ENCODE peak calls at places on chromosomes 11 and 22, in seven cellular contexts. C is glutamatergic neuron, P is GM03348, U is ecto neural progenitor cell, L is HFFc6, Z is fibroblast of the aortic adventitia, K is nucleus accumbens. F is an unnamed sample.

GRCh38 chr11:70073881-70074371 is 4.2 kb upstream of the ANO1 start:
- DNase-seq in C (no peak), P (no peak), U (no peak), L (no peak), Z (peak; percentile 9), K (no peak), F (no peak)

GRCh38 chr11:106152013-106152412 is 74.6 kb downstream of the AASDHPPT start:
- DNase-seq in C (peak; percentile 17), P (peak; percentile 5), U (no peak), L (no peak), Z (peak; percentile 28), K (no peak), F (no peak)

GRCh38 chr11:83819936-83820549 is 533.9 kb upstream of the CCDC90B start:
- DNase-seq in C (no peak), P (peak; percentile 68), U (no peak), L (peak; percentile 79), Z (peak; percentile 88), K (no peak), F (no peak)

GRCh38 chr11:95699631-95700470 is 89.7 kb downstream of the FAM76B start:
- DNase-seq in C (no peak), P (peak; percentile 59), U (no peak), L (no peak), Z (peak; percentile 76), K (no peak), F (no peak)

GRCh38 chr11:326842-327580 is 6.4 kb upstream of the IFITM3 start:
- DNase-seq in C (no peak), P (no peak), U (no peak), L (no peak), Z (peak; percentile 58), K (peak; percentile 65), F (no peak)

GRCh38 chr11:130816516-130816915 is 99.8 kb downstream of the SNX19 start:
- DNase-seq in C (no peak), P (peak; percentile 40), U (no peak), L (no peak), Z (no peak), K (no peak), F (no peak)

GRCh38 chr11:120288021-120288420 is 37.1 kb upstream of the TLCD5 start:
- DNase-seq in C (no peak), P (no peak), U (no peak), L (no peak), Z (no peak), K (no peak), F (no peak)

GRCh38 chr11:119029340-119030028 is 1.2 kb downstream of the SLC37A4 start:
- DNase-seq in C (no peak), P (no peak), U (peak; percentile 53), L (no peak), Z (no peak), K (peak; percentile 7), F (no peak)

GRCh38 chr11:13713982-13714381 is 45.5 kb downstream of the FAR1 start:
- DNase-seq in C (no peak), P (no peak), U (no peak), L (no peak), Z (no peak), K (no peak), F (no peak)

GRCh38 chr11:37108436-37109204 is 510.6 kb upstream of the RAG2 start:
- DNase-seq in C (peak; percentile 19), P (no peak), U (no peak), L (no peak), Z (peak; percentile 1), K (no peak), F (no peak)

GRCh38 chr11:65301491-65302329 is 13.0 kb upstream of the CDC42EP2 start:
- DNase-seq in C (peak; percentile 83), P (no peak), U (peak; percentile 86), L (no peak), Z (no peak), K (peak; percentile 74), F (peak; percentile 39)

GRCh38 chr22:31082606-31083376 is 1.7 kb downstream of the SMTN start:
- DNase-seq in C (peak; percentile 64), P (peak; percentile 88), U (peak; percentile 71), L (peak; percentile 58), Z (peak; percentile 75), K (no peak), F (no peak)

GRCh38 chr11:69931994-69932910 is 113.0 kb upstream of the FGF3 start:
- DNase-seq in C (peak; percentile 11), P (no peak), U (no peak), L (no peak), Z (no peak), K (no peak), F (no peak)

GRCh38 chr22:29717789-29718188 is 2.0 kb upstream of the CABP7 start:
- DNase-seq in C (no peak), P (no peak), U (no peak), L (no peak), Z (no peak), K (no peak), F (no peak)

GRCh38 chr22:39959640-39960447 is at the start of gene TMA7B:
- DNase-seq in C (no peak), P (peak; percentile 73), U (no peak), L (peak; percentile 58), Z (peak; percentile 33), K (no peak), F (no peak)

GRCh38 chr11:27171391-27171790 is 130.8 kb downstream of the BBOX1 start:
- DNase-seq in C (no peak), P (no peak), U (no peak), L (peak; percentile 17), Z (peak; percentile 25), K (no peak), F (no peak)

GRCh38 chr11:73298233-73298632 is 9.8 kb upstream of the ARHGEF17 start:
- DNase-seq in C (no peak), P (no peak), U (no peak), L (no peak), Z (no peak), K (no peak), F (no peak)

GRCh38 chr11:123083623-123084029 is 21.7 kb upstream of the HSPA8 start:
- DNase-seq in C (no peak), P (peak; percentile 79), U (no peak), L (peak; percentile 99), Z (peak; percentile 97), K (no peak), F (no peak)

GRCh38 chr22:37354271-37355069 is 72.2 kb downstream of the CYTH4 start:
- DNase-seq in C (no peak), P (no peak), U (no peak), L (no peak), Z (no peak), K (no peak), F (no peak)

GRCh38 chr22:38710352-38710751 is 4.6 kb downstream of the GTPBP1 start:
- DNase-seq in C (no peak), P (no peak), U (no peak), L (no peak), Z (no peak), K (no peak), F (no peak)

GRCh38 chr11:18225906-18226305 is 10.7 kb downstream of the SAA4 start:
- DNase-seq in C (no peak), P (no peak), U (no peak), L (no peak), Z (no peak), K (no peak), F (no peak)

GRCh38 chr11:116454020-116454645 is 318.7 kb downstream of the BUD13 start:
- DNase-seq in C (peak; percentile 66), P (peak; percentile 58), U (peak; percentile 67), L (peak; percentile 11), Z (peak; percentile 63), K (peak; percentile 43), F (peak; percentile 26)

GRCh38 chr22:48942698-48943566 is 884.7 kb downstream of the BRD1 start:
- DNase-seq in C (no peak), P (no peak), U (peak; percentile 40), L (no peak), Z (no peak), K (no peak), F (peak; percentile 3)

GRCh38 chr11:66346476-66347424 is 679 bp downstream of the B4GAT1 start:
- DNase-seq in C (peak; percentile 42), P (no peak), U (peak; percentile 62), L (no peak), Z (no peak), K (peak; percentile 46), F (no peak)

GRCh38 chr11:31412946-31413345 is 43.3 kb downstream of the DNAJC24 start:
- DNase-seq in C (no peak), P (peak; percentile 44), U (no peak), L (peak; percentile 50), Z (peak; percentile 42), K (no peak), F (no peak)

GRCh38 chr11:18780329-18780728 is 11.3 kb downstream of the PTPN5 start:
- DNase-seq in C (no peak), P (no peak), U (no peak), L (no peak), Z (no peak), K (no peak), F (no peak)

GRCh38 chr11:66951927-66952337 is 6.3 kb downstream of the PC start:
- DNase-seq in C (peak; percentile 76), P (no peak), U (no peak), L (no peak), Z (no peak), K (peak; percentile 18), F (no peak)

GRCh38 chr22:24128024-24128423 is 53.3 kb upstream of the SUSD2 start:
- DNase-seq in C (no peak), P (no peak), U (no peak), L (peak; percentile 30), Z (no peak), K (no peak), F (no peak)

GRCh38 chr11:115083129-115083823 is 404.9 kb downstream of the NXPE2 start:
- DNase-seq in C (no peak), P (no peak), U (no peak), L (no peak), Z (no peak), K (no peak), F (no peak)

GRCh38 chr11:46238967-46239800 is 38.3 kb upstream of the CREB3L1 start:
- DNase-seq in C (peak; percentile 89), P (peak; percentile 94), U (peak; percentile 95), L (peak; percentile 85), Z (peak; percentile 84), K (peak; percentile 87), F (peak; percentile 89)

GRCh38 chr11:130037881-130038601 is 31.7 kb upstream of the APLP2 start:
- DNase-seq in C (no peak), P (peak; percentile 48), U (no peak), L (no peak), Z (no peak), K (no peak), F (no peak)

GRCh38 chr22:20524004-20524481 is 16.6 kb downstream of the MED15 start:
- DNase-seq in C (no peak), P (no peak), U (no peak), L (no peak), Z (no peak), K (no peak), F (no peak)

GRCh38 chr11:111409915-111410314 is 30.8 kb upstream of the POU2AF1 start:
- DNase-seq in C (no peak), P (no peak), U (no peak), L (no peak), Z (no peak), K (no peak), F (no peak)

GRCh38 chr11:104645276-104646018 is 252.8 kb downstream of the CASP12 start:
- DNase-seq in C (no peak), P (no peak), U (no peak), L (no peak), Z (no peak), K (no peak), F (no peak)

GRCh38 chr11:116849491-116849890 is 12.1 kb upstream of the APOA1 start:
- DNase-seq in C (no peak), P (no peak), U (no peak), L (no peak), Z (no peak), K (no peak), F (no peak)

GRCh38 chr11:31823372-31824371 is 12.6 kb upstream of the PAX6 start:
- DNase-seq in C (no peak), P (no peak), U (peak; percentile 56), L (no peak), Z (no peak), K (no peak), F (no peak)

GRCh38 chr11:37905707-37906417 is 1307.8 kb upstream of the RAG2 start:
- DNase-seq in C (no peak), P (no peak), U (no peak), L (no peak), Z (no peak), K (no peak), F (no peak)